ENCODE peak calls at places on chromosomes 2 and 18, in ten cellular contexts. P, B, H, E, Z, S, F, W, L and G are unnamed samples.
A peak's percentile ranks its signal among the peaks of the same experiment; 100 is the strongest.

GRCh38 chr18:22536558-22536957 is 118.8 kb upstream of the CTAGE1 start:
- DNase-seq in W (no peak), S (no peak), F (no peak), B (no peak), P (no peak), E (no peak), L (no peak), H (no peak), Z (peak; percentile 44), G (no peak)

GRCh38 chr2:102520009-102520408 is 47.0 kb downstream of the SLC9A4 start:
- DNase-seq in E (no peak), S (peak; percentile 15), P (no peak), Z (peak; percentile 56), W (no peak), L (no peak), H (peak; percentile 43), B (no peak), F (no peak), G (no peak)

GRCh38 chr18:25842665-25843064 is 247.7 kb downstream of the SS18 start:
- DNase-seq in F (no peak), B (no peak), H (no peak), L (no peak), W (no peak), P (no peak), E (no peak), Z (no peak), S (no peak), G (no peak)

GRCh38 chr18:24108621-24109020 is 30.2 kb upstream of the CABYR start:
- DNase-seq in H (no peak), F (no peak), L (no peak), S (no peak), E (no peak), B (no peak), Z (no peak), P (no peak), W (no peak), G (no peak)

GRCh38 chr18:50091495-50092249 is 103.3 kb downstream of the MYO5B start:
- DNase-seq in W (no peak), P (no peak), F (no peak), Z (no peak), E (no peak), L (no peak), H (no peak), B (no peak), S (no peak), G (no peak)

GRCh38 chr2:144348846-144349245 is 171.1 kb downstream of the ZEB2 start:
- DNase-seq in Z (no peak), F (no peak), B (no peak), L (no peak), H (no peak), P (no peak), S (no peak), W (no peak), E (no peak), G (no peak)

GRCh38 chr18:24942144-24942543 is 409.8 kb downstream of the ZNF521 start:
- DNase-seq in W (no peak), S (no peak), E (no peak), L (no peak), H (no peak), F (peak; percentile 59), B (no peak), Z (no peak), P (no peak), G (no peak)

GRCh38 chr18:36284671-36285295 is 12.7 kb upstream of the FHOD3 start:
- DNase-seq in L (peak; percentile 48), W (no peak), B (no peak), P (peak; percentile 76), F (no peak), Z (peak; percentile 78), S (peak; percentile 53), E (no peak), H (peak; percentile 82), G (no peak)

GRCh38 chr2:164146478-164146877 is 410.7 kb upstream of the FIGN start:
- DNase-seq in S (no peak), F (no peak), B (no peak), H (no peak), Z (no peak), E (no peak), P (no peak), L (no peak), W (no peak), G (no peak)

GRCh38 chr2:143420313-143420712 is 291.1 kb downstream of the ARHGAP15 start:
- DNase-seq in F (no peak), E (no peak), B (no peak), H (no peak), L (no peak), W (no peak), P (no peak), S (no peak), Z (no peak), G (no peak)

GRCh38 chr2:229725716-229726346 is 11.5 kb upstream of the DNER start:
- DNase-seq in L (no peak), W (no peak), H (peak; percentile 64), E (no peak), F (no peak), S (no peak), B (no peak), Z (no peak), P (no peak), G (no peak)

GRCh38 chr2:168443818-168444217 is 12.3 kb upstream of the CERS6 start:
- DNase-seq in W (no peak), S (no peak), Z (no peak), E (no peak), B (no peak), P (no peak), F (no peak), L (no peak), H (no peak), G (no peak)

GRCh38 chr2:220764246-220764645 is 807.9 kb downstream of the EPHA4 start:
- DNase-seq in E (no peak), B (no peak), Z (no peak), P (no peak), L (no peak), S (no peak), H (no peak), W (no peak), F (no peak), G (no peak)

GRCh38 chr2:241308832-241309500 is 6.5 kb downstream of the HDLBP start:
- DNase-seq in L (no peak), B (no peak), P (no peak), S (no peak), W (no peak), E (no peak), F (no peak), H (no peak), Z (no peak), G (no peak)
- H3K4me3 ChIP-seq in L (no peak overlapping the region), B (no peak overlapping the region), P (no peak overlapping the region), S (no peak overlapping the region), W (no peak overlapping the region), E (no peak overlapping the region), F (no peak overlapping the region), H (no peak overlapping the region), Z (no peak overlapping the region), G (no peak overlapping the region)

GRCh38 chr2:74416721-74417120 is 4.7 kb downstream of the C2orf81 start:
- DNase-seq in E (no peak), B (no peak), H (no peak), W (no peak), L (no peak), S (no peak), F (no peak), Z (no peak), P (no peak), G (no peak)
- TF ChIP-seq CTCF in E (no peak), B (no peak), H (no peak), W (no peak), L (no peak), S (no peak), F (no peak), Z (no peak), P (no peak), G (no peak)

GRCh38 chr2:70369082-70369481 is 67.2 kb upstream of the FAM136A start:
- DNase-seq in E (no peak), H (no peak), W (no peak), P (no peak), L (no peak), Z (no peak), S (no peak), B (no peak), F (no peak), G (no peak)
- H3K4me1 ChIP-seq in E (peaks cover 7% of the 10 kb centered on the region), H (no peaks in the 10 kb centered on the region), W (no peaks in the 10 kb centered on the region), P (no peaks in the 10 kb centered on the region), L (no peaks in the 10 kb centered on the region), Z (no peaks in the 10 kb centered on the region), S (no peaks in the 10 kb centered on the region), B (no peaks in the 10 kb centered on the region), F (no peaks in the 10 kb centered on the region), G (no peaks in the 10 kb centered on the region)

GRCh38 chr2:128457716-128458115 is 139.0 kb upstream of the HS6ST1 start:
- DNase-seq in Z (no peak), E (peak; percentile 60), B (no peak), F (no peak), L (no peak), H (no peak), W (no peak), S (no peak), P (no peak), G (no peak)
- H3K4me3 ChIP-seq in Z (no peak overlapping the region), E (no peak overlapping the region), B (no peak overlapping the region), F (no peak overlapping the region), L (no peak overlapping the region), H (no peak overlapping the region), W (no peak overlapping the region), S (no peak overlapping the region), P (no peak overlapping the region), G (no peak overlapping the region)

DNA sequence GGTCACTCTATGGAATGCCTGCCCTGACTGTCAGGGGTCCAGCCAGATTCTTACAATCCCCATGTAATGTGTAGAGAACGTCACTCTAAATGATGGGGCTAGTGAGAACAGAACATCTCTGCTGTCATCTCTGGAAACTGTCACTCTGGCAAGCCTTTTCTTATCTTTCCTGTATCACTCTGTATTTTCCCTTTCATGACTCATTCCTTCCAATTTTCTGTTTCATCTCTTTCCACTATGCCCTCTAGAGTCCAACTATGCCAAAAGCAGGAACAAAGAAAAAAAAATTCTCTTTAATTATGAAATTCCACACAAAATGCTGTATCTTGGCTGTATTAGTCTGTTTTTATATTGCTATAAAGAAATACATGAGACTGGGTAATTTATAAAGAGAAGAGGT is 608.8 kb downstream of the ADCYAP1 start:
- DNase-seq in L (no peak), P (no peak), H (peak; percentile 1), B (no peak), Z (no peak), W (no peak), E (no peak), F (no peak), S (no peak), G (no peak)
- TF ChIP-seq CTCF in L (no peak), P (no peak), H (peak; percentile 18), B (no peak), Z (peak; percentile 9), W (no peak), E (no peak), F (no peak), S (no peak), G (no peak)